ENCODE peak calls at places on chromosomes 7 and 10, in ten cellular contexts. One of them, this sample, is unnamed.

GRCh38 chr7:23622469-23622868 is 25.3 kb downstream of the CCDC126 start:
- DNase-seq in type B pancreatic cell: no peak
- DNase-seq in GM23248: no peak
- DNase-seq in T-helper 22 cell: no peak
- DNase-seq in activated CD4-positive, alpha-beta T cell treated with anti-CD3 and anti-CD28 coated beads for 48 hours: no peak
- DNase-seq in HEK293T: no peak
- DNase-seq in NCI-H2227 treated with DMSO at 0.1 percent for 48 hours: no peak
- DNase-seq in neuronal stem cell: no peak
- DNase-seq in H7: no peak
- DNase-seq in GM10248: no peak
- DNase-seq in this sample: no peak

GRCh38 chr10:48253970-48254657 is 20.4 kb downstream of the FRMPD2 start:
- DNase-seq in type B pancreatic cell: peak
- DNase-seq in GM23248: peak
- DNase-seq in T-helper 22 cell: no peak
- DNase-seq in activated CD4-positive, alpha-beta T cell treated with anti-CD3 and anti-CD28 coated beads for 48 hours: no peak
- DNase-seq in HEK293T: no peak
- DNase-seq in NCI-H2227 treated with DMSO at 0.1 percent for 48 hours: no peak
- DNase-seq in neuronal stem cell: no peak
- DNase-seq in H7: no peak
- DNase-seq in GM10248: peak
- DNase-seq in this sample: no peak

GRCh38 chr10:125084191-125085186 is 75.9 kb downstream of the CTBP2 start:
- DNase-seq in type B pancreatic cell: no peak
- DNase-seq in GM23248: peak
- DNase-seq in T-helper 22 cell: no peak
- DNase-seq in activated CD4-positive, alpha-beta T cell treated with anti-CD3 and anti-CD28 coated beads for 48 hours: no peak
- DNase-seq in HEK293T: peak
- DNase-seq in NCI-H2227 treated with DMSO at 0.1 percent for 48 hours: no peak
- DNase-seq in neuronal stem cell: no peak
- DNase-seq in H7: peak
- DNase-seq in GM10248: no peak
- DNase-seq in this sample: no peak

GRCh38 chr7:155190608-155191536 is 106.8 kb upstream of the INSIG1 start:
- DNase-seq in type B pancreatic cell: no peak
- DNase-seq in GM23248: peak
- DNase-seq in T-helper 22 cell: no peak
- DNase-seq in activated CD4-positive, alpha-beta T cell treated with anti-CD3 and anti-CD28 coated beads for 48 hours: peak
- DNase-seq in HEK293T: peak
- DNase-seq in NCI-H2227 treated with DMSO at 0.1 percent for 48 hours: peak
- DNase-seq in neuronal stem cell: peak
- DNase-seq in H7: peak
- DNase-seq in GM10248: peak
- DNase-seq in this sample: peak

GRCh38 chr10:96125142-96125515 is 5.0 kb upstream of the ZNF518A start:
- DNase-seq in type B pancreatic cell: no peak
- DNase-seq in GM23248: no peak
- DNase-seq in T-helper 22 cell: no peak
- DNase-seq in activated CD4-positive, alpha-beta T cell treated with anti-CD3 and anti-CD28 coated beads for 48 hours: no peak
- DNase-seq in HEK293T: no peak
- DNase-seq in NCI-H2227 treated with DMSO at 0.1 percent for 48 hours: no peak
- DNase-seq in neuronal stem cell: no peak
- DNase-seq in H7: no peak
- DNase-seq in GM10248: no peak
- DNase-seq in this sample: no peak

GRCh38 chr7:95569720-95570119 is 26.6 kb downstream of the PDK4 start:
- DNase-seq in type B pancreatic cell: no peak
- DNase-seq in GM23248: no peak
- DNase-seq in T-helper 22 cell: no peak
- DNase-seq in activated CD4-positive, alpha-beta T cell treated with anti-CD3 and anti-CD28 coated beads for 48 hours: no peak
- DNase-seq in HEK293T: no peak
- DNase-seq in NCI-H2227 treated with DMSO at 0.1 percent for 48 hours: no peak
- DNase-seq in neuronal stem cell: no peak
- DNase-seq in H7: no peak
- DNase-seq in GM10248: no peak
- DNase-seq in this sample: no peak

GRCh38 chr10:11673346-11674330 is 62.2 kb upstream of the USP6NL start:
- DNase-seq in type B pancreatic cell: no peak
- DNase-seq in GM23248: peak
- DNase-seq in T-helper 22 cell: no peak
- DNase-seq in activated CD4-positive, alpha-beta T cell treated with anti-CD3 and anti-CD28 coated beads for 48 hours: peak
- DNase-seq in HEK293T: no peak
- DNase-seq in NCI-H2227 treated with DMSO at 0.1 percent for 48 hours: no peak
- DNase-seq in neuronal stem cell: no peak
- DNase-seq in H7: no peak
- DNase-seq in GM10248: no peak
- DNase-seq in this sample: no peak

GRCh38 chr10:29634764-29635625 is at the start of gene SVIL:
- DNase-seq in type B pancreatic cell: no peak
- DNase-seq in GM23248: peak
- DNase-seq in T-helper 22 cell: no peak
- DNase-seq in activated CD4-positive, alpha-beta T cell treated with anti-CD3 and anti-CD28 coated beads for 48 hours: no peak
- DNase-seq in HEK293T: peak
- DNase-seq in NCI-H2227 treated with DMSO at 0.1 percent for 48 hours: no peak
- DNase-seq in neuronal stem cell: no peak
- DNase-seq in H7: no peak
- DNase-seq in GM10248: no peak
- DNase-seq in this sample: no peak

GRCh38 chr10:69337312-69338132 is 59.2 kb downstream of the HK1 start:
- DNase-seq in type B pancreatic cell: no peak
- DNase-seq in GM23248: peak
- DNase-seq in T-helper 22 cell: no peak
- DNase-seq in activated CD4-positive, alpha-beta T cell treated with anti-CD3 and anti-CD28 coated beads for 48 hours: no peak
- DNase-seq in HEK293T: no peak
- DNase-seq in NCI-H2227 treated with DMSO at 0.1 percent for 48 hours: peak
- DNase-seq in neuronal stem cell: no peak
- DNase-seq in H7: peak
- DNase-seq in GM10248: no peak
- DNase-seq in this sample: no peak

GRCh38 chr10:20855398-20856038 is 41.6 kb downstream of the NEBL start:
- DNase-seq in type B pancreatic cell: no peak
- DNase-seq in GM23248: peak
- DNase-seq in T-helper 22 cell: no peak
- DNase-seq in activated CD4-positive, alpha-beta T cell treated with anti-CD3 and anti-CD28 coated beads for 48 hours: no peak
- DNase-seq in HEK293T: peak
- DNase-seq in NCI-H2227 treated with DMSO at 0.1 percent for 48 hours: peak
- DNase-seq in neuronal stem cell: peak
- DNase-seq in H7: no peak
- DNase-seq in GM10248: no peak
- DNase-seq in this sample: no peak

GRCh38 chr7:875476-876076 is 778 bp upstream of the GET4 start:
- DNase-seq in type B pancreatic cell: no peak
- DNase-seq in GM23248: no peak
- DNase-seq in T-helper 22 cell: no peak
- DNase-seq in activated CD4-positive, alpha-beta T cell treated with anti-CD3 and anti-CD28 coated beads for 48 hours: no peak
- DNase-seq in HEK293T: no peak
- DNase-seq in NCI-H2227 treated with DMSO at 0.1 percent for 48 hours: no peak
- DNase-seq in neuronal stem cell: no peak
- DNase-seq in H7: peak
- DNase-seq in GM10248: no peak
- DNase-seq in this sample: no peak

GRCh38 chr7:26440253-26440992 is 148.8 kb downstream of the SNX10 start:
- DNase-seq in type B pancreatic cell: no peak
- DNase-seq in GM23248: no peak
- DNase-seq in T-helper 22 cell: no peak
- DNase-seq in activated CD4-positive, alpha-beta T cell treated with anti-CD3 and anti-CD28 coated beads for 48 hours: no peak
- DNase-seq in HEK293T: no peak
- DNase-seq in NCI-H2227 treated with DMSO at 0.1 percent for 48 hours: peak
- DNase-seq in neuronal stem cell: no peak
- DNase-seq in H7: no peak
- DNase-seq in GM10248: no peak
- DNase-seq in this sample: no peak

GRCh38 chr7:87926581-87927461 is 7.2 kb upstream of the ADAM22 start:
- DNase-seq in type B pancreatic cell: no peak
- DNase-seq in GM23248: no peak
- DNase-seq in T-helper 22 cell: no peak
- DNase-seq in activated CD4-positive, alpha-beta T cell treated with anti-CD3 and anti-CD28 coated beads for 48 hours: no peak
- DNase-seq in HEK293T: no peak
- DNase-seq in NCI-H2227 treated with DMSO at 0.1 percent for 48 hours: no peak
- DNase-seq in neuronal stem cell: no peak
- DNase-seq in H7: peak
- DNase-seq in GM10248: peak
- DNase-seq in this sample: no peak

GRCh38 chr7:90955641-90956207 is 308.5 kb upstream of the FZD1 start:
- DNase-seq in type B pancreatic cell: no peak
- DNase-seq in GM23248: no peak
- DNase-seq in T-helper 22 cell: no peak
- DNase-seq in activated CD4-positive, alpha-beta T cell treated with anti-CD3 and anti-CD28 coated beads for 48 hours: no peak
- DNase-seq in HEK293T: no peak
- DNase-seq in NCI-H2227 treated with DMSO at 0.1 percent for 48 hours: no peak
- DNase-seq in neuronal stem cell: no peak
- DNase-seq in H7: no peak
- DNase-seq in GM10248: no peak
- DNase-seq in this sample: no peak

GRCh38 chr10:27223964-27224363 is 16.6 kb downstream of the ACBD5 start:
- DNase-seq in type B pancreatic cell: no peak
- DNase-seq in GM23248: peak
- DNase-seq in T-helper 22 cell: no peak
- DNase-seq in activated CD4-positive, alpha-beta T cell treated with anti-CD3 and anti-CD28 coated beads for 48 hours: peak
- DNase-seq in HEK293T: no peak
- DNase-seq in NCI-H2227 treated with DMSO at 0.1 percent for 48 hours: peak
- DNase-seq in neuronal stem cell: no peak
- DNase-seq in H7: no peak
- DNase-seq in GM10248: no peak
- DNase-seq in this sample: peak

GRCh38 chr7:5419523-5420107 is 4.0 kb downstream of the TNRC18 start:
- DNase-seq in type B pancreatic cell: no peak
- DNase-seq in GM23248: peak
- DNase-seq in T-helper 22 cell: no peak
- DNase-seq in activated CD4-positive, alpha-beta T cell treated with anti-CD3 and anti-CD28 coated beads for 48 hours: no peak
- DNase-seq in HEK293T: no peak
- DNase-seq in NCI-H2227 treated with DMSO at 0.1 percent for 48 hours: no peak
- DNase-seq in neuronal stem cell: peak
- DNase-seq in H7: peak
- DNase-seq in GM10248: no peak
- DNase-seq in this sample: no peak

GRCh38 chr10:76649723-76650127 is 987.9 kb downstream of the KCNMA1 start:
- DNase-seq in type B pancreatic cell: no peak
- DNase-seq in GM23248: peak
- DNase-seq in T-helper 22 cell: no peak
- DNase-seq in activated CD4-positive, alpha-beta T cell treated with anti-CD3 and anti-CD28 coated beads for 48 hours: no peak
- DNase-seq in HEK293T: no peak
- DNase-seq in NCI-H2227 treated with DMSO at 0.1 percent for 48 hours: no peak
- DNase-seq in neuronal stem cell: no peak
- DNase-seq in H7: no peak
- DNase-seq in GM10248: no peak
- DNase-seq in this sample: no peak

GRCh38 chr10:73917566-73918305 is 6.8 kb downstream of the PLAU start:
- DNase-seq in type B pancreatic cell: no peak
- DNase-seq in GM23248: no peak
- DNase-seq in T-helper 22 cell: no peak
- DNase-seq in activated CD4-positive, alpha-beta T cell treated with anti-CD3 and anti-CD28 coated beads for 48 hours: no peak
- DNase-seq in HEK293T: no peak
- DNase-seq in NCI-H2227 treated with DMSO at 0.1 percent for 48 hours: no peak
- DNase-seq in neuronal stem cell: no peak
- DNase-seq in H7: no peak
- DNase-seq in GM10248: no peak
- DNase-seq in this sample: no peak

GRCh38 chr10:104589871-104590270 is 51.2 kb upstream of the SORCS3 start:
- DNase-seq in type B pancreatic cell: no peak
- DNase-seq in GM23248: peak
- DNase-seq in T-helper 22 cell: no peak
- DNase-seq in activated CD4-positive, alpha-beta T cell treated with anti-CD3 and anti-CD28 coated beads for 48 hours: no peak
- DNase-seq in HEK293T: no peak
- DNase-seq in NCI-H2227 treated with DMSO at 0.1 percent for 48 hours: no peak
- DNase-seq in neuronal stem cell: no peak
- DNase-seq in H7: no peak
- DNase-seq in GM10248: no peak
- DNase-seq in this sample: no peak

GRCh38 chr7:112449353-112449752 is 907 bp upstream of the IFRD1 start:
- DNase-seq in type B pancreatic cell: no peak
- DNase-seq in GM23248: peak
- DNase-seq in T-helper 22 cell: peak
- DNase-seq in activated CD4-positive, alpha-beta T cell treated with anti-CD3 and anti-CD28 coated beads for 48 hours: peak
- DNase-seq in HEK293T: no peak
- DNase-seq in NCI-H2227 treated with DMSO at 0.1 percent for 48 hours: no peak
- DNase-seq in neuronal stem cell: no peak
- DNase-seq in H7: no peak
- DNase-seq in GM10248: peak
- DNase-seq in this sample: no peak

GRCh38 chr10:11521860-11522259 is 89.6 kb downstream of the USP6NL start:
- DNase-seq in type B pancreatic cell: no peak
- DNase-seq in GM23248: peak
- DNase-seq in T-helper 22 cell: no peak
- DNase-seq in activated CD4-positive, alpha-beta T cell treated with anti-CD3 and anti-CD28 coated beads for 48 hours: no peak
- DNase-seq in HEK293T: no peak
- DNase-seq in NCI-H2227 treated with DMSO at 0.1 percent for 48 hours: no peak
- DNase-seq in neuronal stem cell: no peak
- DNase-seq in H7: no peak
- DNase-seq in GM10248: no peak
- DNase-seq in this sample: no peak

GRCh38 chr7:148434181-148434769 is 156.3 kb upstream of the C7orf33 start:
- DNase-seq in type B pancreatic cell: no peak
- DNase-seq in GM23248: peak
- DNase-seq in T-helper 22 cell: no peak
- DNase-seq in activated CD4-positive, alpha-beta T cell treated with anti-CD3 and anti-CD28 coated beads for 48 hours: no peak
- DNase-seq in HEK293T: no peak
- DNase-seq in NCI-H2227 treated with DMSO at 0.1 percent for 48 hours: no peak
- DNase-seq in neuronal stem cell: no peak
- DNase-seq in H7: no peak
- DNase-seq in GM10248: no peak
- DNase-seq in this sample: no peak

GRCh38 chr10:2043379-2043778 is 306.1 kb upstream of the ADARB2 start:
- DNase-seq in type B pancreatic cell: no peak
- DNase-seq in GM23248: no peak
- DNase-seq in T-helper 22 cell: no peak
- DNase-seq in activated CD4-positive, alpha-beta T cell treated with anti-CD3 and anti-CD28 coated beads for 48 hours: no peak
- DNase-seq in HEK293T: no peak
- DNase-seq in NCI-H2227 treated with DMSO at 0.1 percent for 48 hours: no peak
- DNase-seq in neuronal stem cell: no peak
- DNase-seq in H7: no peak
- DNase-seq in GM10248: no peak
- DNase-seq in this sample: no peak

GRCh38 chr7:37524807-37525206 is 76.1 kb upstream of the ELMO1 start:
- DNase-seq in type B pancreatic cell: no peak
- DNase-seq in GM23248: no peak
- DNase-seq in T-helper 22 cell: no peak
- DNase-seq in activated CD4-positive, alpha-beta T cell treated with anti-CD3 and anti-CD28 coated beads for 48 hours: no peak
- DNase-seq in HEK293T: no peak
- DNase-seq in NCI-H2227 treated with DMSO at 0.1 percent for 48 hours: no peak
- DNase-seq in neuronal stem cell: no peak
- DNase-seq in H7: no peak
- DNase-seq in GM10248: no peak
- DNase-seq in this sample: no peak

GRCh38 chr7:128117691-128118090 is 86.5 kb upstream of the LRRC4 start:
- DNase-seq in type B pancreatic cell: no peak
- DNase-seq in GM23248: no peak
- DNase-seq in T-helper 22 cell: no peak
- DNase-seq in activated CD4-positive, alpha-beta T cell treated with anti-CD3 and anti-CD28 coated beads for 48 hours: no peak
- DNase-seq in HEK293T: no peak
- DNase-seq in NCI-H2227 treated with DMSO at 0.1 percent for 48 hours: no peak
- DNase-seq in neuronal stem cell: no peak
- DNase-seq in H7: no peak
- DNase-seq in GM10248: no peak
- DNase-seq in this sample: no peak

This sample was measured in T-helper 17 cell.